ENCODE peak calls at places on chromosomes 12 and 14, in ten cellular contexts. I is aorta, M is kidney glomerular epithelial cell, E is GM19239, B is NCI-H748 treated with DMSO at 0.1 percent for 48 hours, Z is tibial artery, S is left ventricle myocardium inferior, F is fibroblast of lung, H is MM.1S, C is choroid plexus epithelial cell. J is an unnamed sample.

GRCh38 chr12:131833896-131834641 is 5.9 kb downstream of the MMP17 start:
- DNase-seq in I (peak), M (no peak), E (no peak), B (no peak), Z (no peak), S (no peak), F (peak), H (no peak), C (peak), J (no peak)

GRCh38 chr12:108777156-108777555 is 45.8 kb upstream of the CORO1C start:
- DNase-seq in I (no peak), M (no peak), E (no peak), B (no peak), Z (no peak), S (no peak), F (no peak), H (no peak), C (no peak), J (no peak)

GRCh38 chr12:107369679-107370078 is 276.3 kb upstream of the CRY1 start:
- DNase-seq in I (no peak), M (no peak), E (no peak), B (no peak), Z (no peak), S (no peak), F (no peak), H (no peak), C (no peak), J (no peak)

GRCh38 chr12:3319723-3320492 is 171.1 kb upstream of the PRMT8 start:
- DNase-seq in I (no peak), M (no peak), E (no peak), B (no peak), Z (no peak), S (no peak), F (no peak), H (no peak), C (no peak), J (no peak)

GRCh38 chr12:119676022-119676421 is 8.1 kb downstream of the PRKAB1 start:
- DNase-seq in I (no peak), M (no peak), E (no peak), B (no peak), Z (no peak), S (no peak), F (no peak), H (no peak), C (no peak), J (no peak)

GRCh38 chr12:18849761-18850160 is 111.8 kb downstream of the CAPZA3 start:
- DNase-seq in I (no peak), M (no peak), E (no peak), B (no peak), Z (no peak), S (no peak), F (no peak), H (no peak), C (no peak), J (no peak)

GRCh38 chr12:28925726-28926376 is 223.2 kb upstream of the FAR2 start:
- DNase-seq in I (no peak), M (no peak), E (no peak), B (no peak), Z (no peak), S (no peak), F (peak), H (no peak), C (peak), J (no peak)

GRCh38 chr12:129145381-129145780 is 292.1 kb downstream of the GLT1D1 start:
- DNase-seq in I (no peak), M (no peak), E (no peak), B (no peak), Z (no peak), S (no peak), F (no peak), H (no peak), C (no peak), J (no peak)

GRCh38 chr12:117002040-117002832 is 91.5 kb downstream of the FBXW8 start:
- DNase-seq in I (no peak), M (no peak), E (no peak), B (no peak), Z (no peak), S (no peak), F (peak), H (no peak), C (peak), J (no peak)

GRCh38 chr14:75238728-75239455 is 39.7 kb upstream of the FOS start:
- DNase-seq in I (peak), M (no peak), E (no peak), B (no peak), Z (no peak), S (peak), F (no peak), H (no peak), C (no peak), J (no peak)

GRCh38 chr12:120215357-120215735 is 14.4 kb upstream of the RPLP0 start:
- DNase-seq in I (no peak), M (no peak), E (no peak), B (no peak), Z (no peak), S (no peak), F (no peak), H (no peak), C (no peak), J (no peak)

GRCh38 chr12:19547258-19547657 is 108.0 kb downstream of the AEBP2 start:
- DNase-seq in I (no peak), M (no peak), E (no peak), B (no peak), Z (no peak), S (no peak), F (peak), H (no peak), C (peak), J (no peak)

GRCh38 chr12:130097342-130097741 is 64.9 kb upstream of the FZD10 start:
- DNase-seq in I (no peak), M (no peak), E (no peak), B (no peak), Z (no peak), S (no peak), F (no peak), H (no peak), C (no peak), J (no peak)

GRCh38 chr14:23249810-23250209 is 12.1 kb downstream of the RNF212B start:
- DNase-seq in I (no peak), M (no peak), E (no peak), B (no peak), Z (no peak), S (no peak), F (no peak), H (no peak), C (no peak), J (no peak)

GRCh38 chr12:66735275-66735674 is 56.4 kb upstream of the GRIP1 start:
- DNase-seq in I (no peak), M (no peak), E (no peak), B (no peak), Z (no peak), S (no peak), F (no peak), H (no peak), C (no peak), J (no peak)

GRCh38 chr14:20436363-20436755 is 393 bp upstream of the KLHL33 start:
- DNase-seq in I (no peak), M (no peak), E (no peak), B (no peak), Z (peak), S (no peak), F (peak), H (no peak), C (peak), J (no peak)

GRCh38 chr14:102909462-102909861 is 13.0 kb upstream of the AMN start:
- DNase-seq in I (no peak), M (no peak), E (no peak), B (no peak), Z (no peak), S (no peak), F (no peak), H (no peak), C (no peak), J (peak)

GRCh38 chr14:53956427-53957201 is at the start of gene BMP4:
- DNase-seq in I (peak), M (peak), E (no peak), B (no peak), Z (peak), S (peak), F (peak), H (no peak), C (no peak), J (no peak)

GRCh38 chr12:25276199-25276937 is 25.6 kb upstream of the KRAS start:
- DNase-seq in I (no peak), M (peak), E (no peak), B (peak), Z (no peak), S (no peak), F (peak), H (peak), C (peak), J (no peak)

GRCh38 chr14:21825147-21825743 is 151.6 kb upstream of the OR4E1 start:
- DNase-seq in I (no peak), M (peak), E (peak), B (no peak), Z (no peak), S (no peak), F (no peak), H (peak), C (peak), J (no peak)

GRCh38 chr14:96512602-96513397 is 10.6 kb downstream of the PAPOLA start:
- DNase-seq in I (no peak), M (no peak), E (no peak), B (no peak), Z (no peak), S (no peak), F (no peak), H (no peak), C (no peak), J (no peak)

GRCh38 chr12:42804928-42805327 is 215.4 kb upstream of the PRICKLE1 start:
- DNase-seq in I (no peak), M (no peak), E (no peak), B (no peak), Z (no peak), S (no peak), F (no peak), H (no peak), C (no peak), J (no peak)

GRCh38 chr14:31761325-31761724 is 200.1 kb downstream of the NUBPL start:
- DNase-seq in I (no peak), M (no peak), E (no peak), B (no peak), Z (no peak), S (no peak), F (no peak), H (no peak), C (no peak), J (no peak)

GRCh38 chr14:41604793-41605534 is 1.7 kb upstream of the LRFN5 start:
- DNase-seq in I (peak), M (peak), E (no peak), B (peak), Z (no peak), S (peak), F (peak), H (no peak), C (peak), J (no peak)

J was measured in CD14-positive monocyte.